ENCODE peak calls at places on chromosomes 16 and 17, in four cellular contexts. J is IMR-90, I is K562, N is GM12878. H is an unnamed sample.

GRCh38 chr16:58733248-58733670 is 857 bp downstream of the GOT2 start:
- DNase-seq in J (peak; percentile 5), I (no peak), N (no peak), H (peak; percentile 34)

GRCh38 chr17:8015957-8016631 is 13.7 kb downstream of the GUCY2D start:
- DNase-seq in J (no peak), I (no peak), N (no peak), H (peak; percentile 71)

GRCh38 chr17:58308173-58308984 is 20.2 kb downstream of the TSPOAP1 start:
- DNase-seq in J (no peak), I (no peak), N (no peak), H (peak; percentile 71)

GRCh38 chr17:80063815-80064585 is 27.6 kb downstream of the CCDC40 start:
- DNase-seq in J (peak; percentile 80), I (peak; percentile 73), N (no peak), H (no peak)

GRCh38 chr16:46733319-46733830 is 14.8 kb downstream of the MYLK3 start:
- DNase-seq in J (no peak), I (no peak), N (no peak), H (no peak)

GRCh38 chr17:58156839-58157803 is 8.9 kb downstream of the OR4D1 start:
- DNase-seq in J (no peak), I (peak; percentile 29), N (no peak), H (peak; percentile 85)

GRCh38 chr16:87129771-87130170 is 187.4 kb downstream of the C16orf95 start:
- DNase-seq in J (peak; percentile 37), I (no peak), N (no peak), H (no peak)

GRCh38 chr17:57607553-57608120 is 137.5 kb downstream of the CCDC182 start:
- DNase-seq in J (no peak), I (no peak), N (no peak), H (no peak)

GRCh38 chr16:63066552-63066951 is 1030.3 kb upstream of the CDH8 start:
- DNase-seq in J (no peak), I (no peak), N (no peak), H (no peak)

GRCh38 chr16:70298988-70299938 is at the start of gene DDX19B:
- DNase-seq in J (peak; percentile 64), I (peak; percentile 55), N (no peak), H (peak; percentile 90)

GRCh38 chr16:27724491-27724878 is 174.5 kb downstream of the KATNIP start:
- DNase-seq in J (no peak), I (no peak), N (no peak), H (peak; percentile 58)

GRCh38 chr17:12301551-12301950 is 280.9 kb downstream of the MAP2K4 start:
- DNase-seq in J (no peak), I (no peak), N (no peak), H (no peak)

GRCh38 chr17:28623696-28624095 is 9.7 kb upstream of the RSKR start:
- DNase-seq in J (no peak), I (no peak), N (no peak), H (no peak)
- TF ChIP-seq MXI1 in J (no peak), I (no peak), N (no peak), H (no peak)

GRCh38 chr17:82505296-82505695 is 14.2 kb upstream of the FOXK2 start:
- DNase-seq in J (no peak), I (no peak), N (no peak), H (no peak)

GRCh38 chr17:82503094-82503727 is 16.3 kb upstream of the FOXK2 start:
- DNase-seq in J (no peak), I (no peak), N (no peak), H (peak; percentile 21)

GRCh38 chr17:82503728-82504308 is 15.7 kb upstream of the FOXK2 start:
- DNase-seq in J (no peak), I (no peak), N (no peak), H (no peak)

GRCh38 chr17:82497483-82498405 is 21.8 kb upstream of the FOXK2 start:
- DNase-seq in J (peak; percentile 82), I (no peak), N (no peak), H (no peak)

DNA sequence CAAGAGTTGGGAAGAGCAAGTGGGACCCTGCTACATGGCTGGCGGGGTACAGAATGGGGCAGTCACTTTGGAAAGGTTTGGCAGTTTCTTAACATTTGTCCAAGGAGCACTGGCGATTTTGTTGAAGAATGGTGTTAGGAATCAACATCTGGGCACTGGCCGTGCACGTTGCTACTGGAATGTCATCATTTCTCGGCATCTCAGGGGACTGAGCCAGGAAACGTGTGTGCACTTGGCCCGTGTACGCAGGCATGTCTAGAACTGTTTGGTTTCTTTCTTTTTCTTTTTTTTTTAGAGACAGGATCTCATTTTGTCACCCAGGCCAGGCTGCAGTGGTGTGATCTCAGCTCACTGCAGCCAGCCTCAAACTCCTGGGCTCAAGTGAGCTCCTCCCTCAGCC is 17.3 kb upstream of the FOXK2 start:
- DNase-seq in J (peak; percentile 45), I (no peak), N (no peak), H (no peak)
- TF ChIP-seq RFX5 in J (no peak), I (no peak), N (no peak), H (no peak)

DNA sequence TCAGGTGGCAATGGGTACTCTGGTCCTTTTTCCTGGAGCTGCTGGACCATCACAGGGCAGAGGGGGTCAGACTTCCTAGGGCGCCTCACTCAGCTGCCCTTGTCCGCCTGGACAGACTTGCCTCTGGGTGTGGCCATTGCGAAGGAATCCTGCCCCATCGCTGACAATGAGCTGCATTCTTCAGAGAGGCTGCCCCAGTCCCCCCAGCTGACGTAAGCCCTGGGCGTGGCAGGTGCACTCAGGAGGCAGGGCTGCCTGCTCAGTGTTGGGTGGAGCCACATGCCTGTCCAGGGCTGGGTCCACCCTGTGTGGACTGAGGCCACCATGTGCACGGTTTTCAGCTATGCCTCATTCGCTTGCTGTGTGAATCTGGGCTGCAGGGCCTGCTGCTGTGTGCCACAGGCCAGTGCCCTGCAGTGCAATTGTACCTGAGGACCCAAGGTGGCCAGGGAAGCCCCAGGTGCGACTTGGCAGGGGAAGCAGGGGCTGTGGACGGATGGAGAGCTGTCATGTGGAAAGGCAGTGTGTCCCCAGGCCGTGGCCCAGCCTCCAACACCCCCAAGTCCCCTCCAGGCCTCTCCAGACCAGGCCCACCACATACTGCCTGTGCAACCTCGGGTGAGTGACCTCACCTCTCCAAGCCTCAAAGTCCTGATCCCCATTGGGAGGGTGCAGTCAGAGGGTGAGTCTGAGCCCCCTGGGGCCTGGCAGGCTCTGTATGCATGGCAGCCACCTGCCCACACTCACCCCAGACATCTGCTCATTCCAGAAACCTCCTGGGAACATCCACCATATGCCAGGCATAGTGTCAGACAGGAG is 14.0 kb upstream of the MPRIP start:
- DNase-seq in J (peak; percentile 35), I (peak; percentile 90), N (no peak), H (peak; percentile 30)
- TF ChIP-seq MXI1 in J (no peak), I (peak; percentile 36), N (no peak), H (no peak)

GRCh38 chr17:75998327-75998795 is 2.3 kb upstream of the CDK3 start:
- DNase-seq in J (no peak), I (no peak), N (no peak), H (no peak)

GRCh38 chr17:75996665-75997590 is 3.7 kb upstream of the CDK3 start:
- DNase-seq in J (peak; percentile 58), I (no peak), N (peak; percentile 45), H (no peak)

GRCh38 chr17:76002100-76002499 is 1.4 kb downstream of the CDK3 start:
- DNase-seq in J (no peak), I (peak; percentile 6), N (no peak), H (peak; percentile 25)

GRCh38 chr17:76000755-76001521 is at the start of gene CDK3:
- DNase-seq in J (no peak), I (no peak), N (no peak), H (no peak)

DNA sequence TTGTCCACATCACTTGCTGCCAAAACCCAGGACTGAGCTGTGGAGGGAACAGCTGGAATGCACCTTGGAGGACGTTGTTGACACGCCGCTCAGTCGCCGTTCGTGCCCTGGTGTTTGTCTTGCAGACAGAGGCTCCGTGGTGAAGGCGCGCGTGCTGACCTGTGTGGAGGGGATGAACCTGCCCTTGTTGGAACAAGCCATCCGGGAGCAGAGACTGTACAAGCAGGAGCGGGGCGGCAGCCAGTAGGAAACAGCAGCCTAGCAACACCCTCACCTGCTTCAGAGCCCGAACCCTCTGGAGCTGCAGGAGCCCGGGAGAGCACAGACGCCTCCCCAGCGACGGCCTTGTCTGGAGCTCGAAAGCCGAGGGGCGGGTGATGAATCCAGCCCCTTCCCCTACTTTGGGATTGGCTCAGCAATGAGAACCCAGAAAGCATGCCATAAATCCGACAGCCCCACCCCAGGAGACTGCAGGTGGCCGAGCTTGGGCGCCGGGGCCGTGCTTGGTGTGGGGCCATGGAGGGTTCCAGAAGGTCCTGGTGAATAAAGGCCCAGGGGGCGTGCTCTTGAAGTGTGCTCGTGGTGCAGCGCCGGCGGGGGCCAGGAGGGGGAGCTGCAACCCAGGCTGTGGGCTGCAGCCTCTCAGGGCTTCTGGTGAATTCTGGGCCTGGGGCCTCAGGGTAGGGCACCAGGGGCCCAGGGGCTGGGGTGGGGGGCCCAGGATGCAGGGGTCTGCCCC is 470 bp upstream of the CDK3 start:
- DNase-seq in J (peak; percentile 16), I (peak; percentile 90), N (no peak), H (peak; percentile 98)
- TF ChIP-seq RFX5 in J (no peak), I (no peak), N (no peak), H (no peak)

GRCh38 chr16:50040028-50040427 is 15.0 kb downstream of the CNEP1R1 start:
- DNase-seq in J (no peak), I (no peak), N (no peak), H (no peak)

GRCh38 chr16:50040710-50041109 is 15.7 kb downstream of the CNEP1R1 start:
- DNase-seq in J (no peak), I (no peak), N (no peak), H (no peak)

GRCh38 chr16:50037791-50038190 is 12.8 kb downstream of the CNEP1R1 start:
- DNase-seq in J (peak; percentile 13), I (no peak), N (no peak), H (no peak)

GRCh38 chr16:50036426-50036825 is 11.4 kb downstream of the CNEP1R1 start:
- DNase-seq in J (no peak), I (no peak), N (no peak), H (no peak)

GRCh38 chr16:50038756-50039529 is 13.9 kb downstream of the CNEP1R1 start:
- DNase-seq in J (no peak), I (peak; percentile 26), N (no peak), H (no peak)
- TF ChIP-seq MXI1 in J (no peak), I (no peak), N (no peak), H (no peak)

DNA sequence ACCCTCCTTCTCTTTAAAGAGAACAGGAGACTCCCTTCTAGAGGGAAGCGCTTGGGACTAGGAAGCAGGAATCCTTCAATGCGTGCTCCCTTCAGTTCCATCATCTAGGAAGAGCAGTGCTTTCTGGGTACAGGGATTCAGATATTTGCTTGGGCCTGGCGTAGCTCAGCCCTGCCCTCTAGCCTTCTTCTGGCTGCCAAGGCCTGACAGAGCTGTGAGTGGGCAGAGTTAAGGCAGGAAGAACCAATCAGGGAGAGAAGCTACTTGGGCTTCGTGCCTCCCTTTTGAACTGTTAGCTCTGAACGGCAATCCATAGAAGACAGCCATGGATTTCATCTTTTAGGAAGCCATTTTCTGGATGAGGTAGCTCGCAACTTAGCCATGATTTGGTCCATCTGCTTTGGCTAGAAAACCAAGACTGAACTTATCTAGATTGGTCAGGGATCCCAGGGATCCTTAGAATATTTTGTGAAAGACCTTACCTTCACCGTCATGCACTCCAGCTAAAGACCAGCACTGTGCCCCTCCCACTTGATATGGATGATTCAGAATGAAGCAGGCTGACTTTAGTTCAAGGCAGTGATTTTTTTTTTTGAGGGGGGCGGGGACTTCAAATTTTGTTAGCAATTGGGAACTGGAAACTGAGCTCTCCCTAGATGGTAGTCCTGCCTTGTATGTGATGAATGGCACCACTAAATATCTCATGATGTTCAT is 2.5 kb upstream of the CORO6 start:
- DNase-seq in J (peak; percentile 35), I (no peak), N (no peak), H (peak; percentile 66)
- TF ChIP-seq RFX5 in J (no peak), I (no peak), N (no peak), H (no peak)